ENCODE peak calls at places on chromosomes 7 and 10, in eight cellular contexts. K is NCI-H187; I is activated naive CD4-positive, alpha-beta T cell; Y is lower leg skin; X is fibroblast of the aortic adventitia; O is Peyer's patch; U is T-helper 1 cell; F is AML-193. S is an unnamed sample.

GRCh38 chr10:71006497-71006896 is 118.1 kb upstream of the PCBD1 start:
- DNase-seq in K (no peak), I (no peak), Y (no peak), X (no peak), O (no peak), U (no peak), F (no peak), S (no peak)

GRCh38 chr10:128898133-128898915 is 568.7 kb upstream of the MGMT start:
- DNase-seq in K (no peak), I (no peak), Y (no peak), X (no peak), O (no peak), U (no peak), F (no peak), S (no peak)

GRCh38 chr10:113126506-113127192 is 176.6 kb downstream of the TCF7L2 start:
- DNase-seq in K (no peak), I (peak; percentile 7), Y (peak; percentile 91), X (peak; percentile 71), O (peak; percentile 81), U (peak; percentile 36), F (peak; percentile 72), S (peak; percentile 40)

GRCh38 chr10:26057466-26057865 is 123.4 kb downstream of the MYO3A start:
- DNase-seq in K (no peak), I (no peak), Y (no peak), X (no peak), O (no peak), U (no peak), F (no peak), S (no peak)

GRCh38 chr7:51649-52048 is 140.7 kb upstream of the FAM20C start:
- DNase-seq in K (no peak), I (no peak), Y (peak; percentile 42), X (no peak), O (peak; percentile 10), U (no peak), F (no peak), S (no peak)

GRCh38 chr7:27930910-27931476 is 191.0 kb downstream of the TAX1BP1 start:
- DNase-seq in K (no peak), I (no peak), Y (no peak), X (no peak), O (no peak), U (no peak), F (no peak), S (no peak)

GRCh38 chr7:12550956-12551355 is 19.6 kb upstream of the SCIN start:
- DNase-seq in K (no peak), I (no peak), Y (no peak), X (no peak), O (no peak), U (no peak), F (no peak), S (no peak)

GRCh38 chr10:59904431-59905065 is 1.8 kb downstream of the CCDC6 start:
- DNase-seq in K (no peak), I (no peak), Y (no peak), X (no peak), O (no peak), U (no peak), F (no peak), S (peak; percentile 27)

GRCh38 chr10:79127151-79127961 is 58.6 kb downstream of the ZMIZ1 start:
- DNase-seq in K (no peak), I (no peak), Y (peak; percentile 95), X (peak; percentile 91), O (peak; percentile 67), U (no peak), F (peak; percentile 11), S (peak; percentile 89)

GRCh38 chr7:138027100-138027499 is 25.2 kb upstream of the CREB3L2 start:
- DNase-seq in K (no peak), I (no peak), Y (no peak), X (no peak), O (no peak), U (no peak), F (no peak), S (no peak)

GRCh38 chr7:112630565-112630964 is 149.8 kb downstream of the LSMEM1 start:
- DNase-seq in K (no peak), I (no peak), Y (no peak), X (peak; percentile 6), O (no peak), U (no peak), F (no peak), S (no peak)

GRCh38 chr10:29588640-29589421 is 45.9 kb downstream of the SVIL start:
- DNase-seq in K (no peak), I (no peak), Y (peak; percentile 42), X (peak; percentile 45), O (no peak), U (no peak), F (no peak), S (no peak)

GRCh38 chr7:47488969-47489342 is 93.0 kb downstream of the TNS3 start:
- DNase-seq in K (no peak), I (no peak), Y (no peak), X (no peak), O (no peak), U (no peak), F (no peak), S (no peak)

GRCh38 chr10:43214956-43215561 is 51.8 kb downstream of the RASGEF1A start:
- DNase-seq in K (no peak), I (no peak), Y (no peak), X (no peak), O (no peak), U (no peak), F (no peak), S (no peak)

GRCh38 chr10:113133497-113133896 is 183.4 kb downstream of the TCF7L2 start:
- DNase-seq in K (no peak), I (no peak), Y (no peak), X (peak; percentile 85), O (no peak), U (no peak), F (no peak), S (no peak)

GRCh38 chr10:122051609-122052385 is 62.8 kb downstream of the TACC2 start:
- DNase-seq in K (no peak), I (no peak), Y (peak; percentile 91), X (peak; percentile 73), O (peak; percentile 64), U (no peak), F (no peak), S (no peak)

GRCh38 chr10:77909755-77910375 is 16.7 kb downstream of the DLG5 start:
- DNase-seq in K (no peak), I (no peak), Y (no peak), X (peak; percentile 72), O (peak; percentile 71), U (no peak), F (no peak), S (no peak)

GRCh38 chr10:112678987-112679386 is 232.0 kb downstream of the VTI1A start:
- DNase-seq in K (no peak), I (no peak), Y (no peak), X (no peak), O (no peak), U (no peak), F (no peak), S (no peak)

GRCh38 chr10:110498087-110498981 is 627 bp downstream of the DUSP5 start:
- DNase-seq in K (no peak), I (peak; percentile 33), Y (peak; percentile 90), X (peak; percentile 59), O (peak; percentile 78), U (peak; percentile 64), F (no peak), S (no peak)

GRCh38 chr10:105291571-105291970 is 650.5 kb downstream of the SORCS3 start:
- DNase-seq in K (no peak), I (no peak), Y (no peak), X (no peak), O (no peak), U (no peak), F (no peak), S (no peak)

GRCh38 chr10:29947701-29948060 is 111.7 kb downstream of the JCAD start:
- DNase-seq in K (no peak), I (no peak), Y (no peak), X (no peak), O (no peak), U (no peak), F (no peak), S (no peak)

GRCh38 chr10:24114561-24114960 is 94.4 kb upstream of the KIAA1217 start:
- DNase-seq in K (peak; percentile 50), I (no peak), Y (no peak), X (no peak), O (no peak), U (no peak), F (no peak), S (no peak)

GRCh38 chr10:45817912-45818311 is 29.4 kb downstream of the AGAP4 start:
- DNase-seq in K (no peak), I (no peak), Y (no peak), X (no peak), O (no peak), U (no peak), F (no peak), S (no peak)

GRCh38 chr7:111867348-111867931 is 305.1 kb upstream of the IMMP2L start:
- DNase-seq in K (no peak), I (no peak), Y (no peak), X (no peak), O (no peak), U (no peak), F (no peak), S (no peak)

GRCh38 chr7:12584940-12585339 is 14.4 kb downstream of the SCIN start:
- DNase-seq in K (no peak), I (no peak), Y (no peak), X (no peak), O (no peak), U (no peak), F (peak; percentile 12), S (no peak)

GRCh38 chr10:79898597-79899325 is 50.1 kb downstream of the SFTPD start:
- DNase-seq in K (no peak), I (no peak), Y (no peak), X (no peak), O (no peak), U (no peak), F (no peak), S (no peak)

GRCh38 chr7:37040330-37040729 is 316.0 kb upstream of the AOAH start:
- DNase-seq in K (no peak), I (no peak), Y (no peak), X (no peak), O (no peak), U (no peak), F (no peak), S (no peak)

GRCh38 chr10:113132651-113133088 is 182.6 kb downstream of the TCF7L2 start:
- DNase-seq in K (no peak), I (no peak), Y (no peak), X (peak; percentile 86), O (no peak), U (no peak), F (no peak), S (no peak)

GRCh38 chr10:132274581-132274980 is 33.2 kb downstream of the STK32C start:
- DNase-seq in K (no peak), I (no peak), Y (no peak), X (no peak), O (no peak), U (no peak), F (no peak), S (no peak)

GRCh38 chr10:2899246-2899645 is 168.1 kb upstream of the PFKP start:
- DNase-seq in K (no peak), I (no peak), Y (peak; percentile 60), X (no peak), O (no peak), U (no peak), F (no peak), S (no peak)

GRCh38 chr10:50636576-50636975 is 12.8 kb upstream of the SGMS1 start:
- DNase-seq in K (no peak), I (no peak), Y (no peak), X (no peak), O (no peak), U (no peak), F (no peak), S (no peak)

GRCh38 chr7:141013345-141013715 is 1.4 kb downstream of the MRPS33 start:
- DNase-seq in K (no peak), I (no peak), Y (no peak), X (no peak), O (no peak), U (no peak), F (peak; percentile 1), S (no peak)

GRCh38 chr10:74227697-74228424 is 76.8 kb downstream of the ADK start:
- DNase-seq in K (no peak), I (no peak), Y (no peak), X (peak; percentile 50), O (no peak), U (no peak), F (peak; percentile 41), S (peak; percentile 24)

GRCh38 chr7:157136372-157136771 is 2.4 kb upstream of the UBE3C start:
- DNase-seq in K (no peak), I (no peak), Y (no peak), X (peak; percentile 92), O (no peak), U (no peak), F (peak; percentile 65), S (peak; percentile 78)

S was measured in HL-60.